ENCODE peak calls at places on chromosomes 11 and 22, in five cellular contexts. L is IMR-90, Z is mesenchymal stem cell, X is neuronal stem cell, C is H1. O is an unnamed sample.

GRCh38 chr11:80958966-80959365 is 1518.1 kb upstream of the TENM4 start:
- DNase-seq in L (no peak), Z (no peak), C (no peak), X (no peak), O (no peak)

GRCh38 chr11:65427691-65428577 is 5.3 kb downstream of the NEAT1 start:
- DNase-seq in X (no peak), L (peak), C (no peak), Z (peak), O (peak)

GRCh38 chr11:15645201-15645600 is 530.5 kb downstream of the INSC start:
- DNase-seq in C (no peak), L (no peak), X (no peak), Z (no peak), O (no peak)

GRCh38 chr11:93481279-93481678 is 61.9 kb downstream of the SMCO4 start:
- DNase-seq in C (no peak), L (no peak), X (no peak), Z (no peak), O (no peak)

GRCh38 chr11:73374130-73374529 is 2.1 kb upstream of the RELT start:
- DNase-seq in L (no peak), Z (peak), X (no peak), C (no peak), O (no peak)

GRCh38 chr11:14547440-14547839 is 27.3 kb upstream of the PSMA1 start:
- DNase-seq in L (no peak), Z (no peak), C (no peak), X (no peak), O (no peak)

GRCh38 chr11:14029971-14030531 is 67.5 kb downstream of the SPON1 start:
- DNase-seq in C (no peak), Z (no peak), X (no peak), L (peak), O (no peak)

GRCh38 chr11:1622076-1622475 is at the start of gene KRTAP5-4:
- DNase-seq in L (no peak), C (no peak), X (no peak), Z (no peak), O (no peak)

GRCh38 chr11:76637491-76638266 is 32.9 kb downstream of the LRRC32 start:
- DNase-seq in L (no peak), C (no peak), X (no peak), Z (no peak), O (peak)

GRCh38 chr11:55920537-55920936 is 6.2 kb upstream of the OR5W2 start:
- DNase-seq in X (no peak), L (no peak), C (no peak), Z (no peak), O (no peak)

GRCh38 chr11:82927264-82927880 is 25.8 kb downstream of the DDIAS start:
- DNase-seq in C (no peak), X (peak), L (peak), Z (peak), O (no peak)

GRCh38 chr11:20668844-20669832 is at the start of gene NELL1:
- DNase-seq in L (no peak), Z (no peak), C (peak), X (no peak), O (peak)

GRCh38 chr11:64987998-64988854 is 8.5 kb downstream of the BATF2 start:
- DNase-seq in Z (no peak), C (no peak), X (no peak), L (no peak), O (no peak)

GRCh38 chr11:65787649-65788622 is 1.1 kb downstream of the OVOL1 start:
- DNase-seq in C (peak), X (no peak), Z (no peak), L (no peak), O (peak)

GRCh38 chr22:48937032-48937639 is 890.5 kb downstream of the BRD1 start:
- DNase-seq in C (no peak), L (no peak), Z (no peak), X (no peak), O (no peak)

GRCh38 chr11:62552931-62553838 is 6.6 kb upstream of the AHNAK start:
- DNase-seq in Z (peak), L (peak), X (no peak), C (peak), O (peak)

GRCh38 chr22:45290410-45290936 is 5.7 kb downstream of the UPK3A start:
- DNase-seq in L (peak), Z (peak), C (no peak), X (no peak), O (peak)

GRCh38 chr11:103222801-103223200 is 113.6 kb downstream of the DYNC2H1 start:
- DNase-seq in C (no peak), X (no peak), Z (no peak), L (peak), O (no peak)

GRCh38 chr22:28259774-28260173 is 340.7 kb upstream of the PITPNB start:
- DNase-seq in Z (no peak), X (no peak), C (no peak), L (no peak), O (no peak)

DNA sequence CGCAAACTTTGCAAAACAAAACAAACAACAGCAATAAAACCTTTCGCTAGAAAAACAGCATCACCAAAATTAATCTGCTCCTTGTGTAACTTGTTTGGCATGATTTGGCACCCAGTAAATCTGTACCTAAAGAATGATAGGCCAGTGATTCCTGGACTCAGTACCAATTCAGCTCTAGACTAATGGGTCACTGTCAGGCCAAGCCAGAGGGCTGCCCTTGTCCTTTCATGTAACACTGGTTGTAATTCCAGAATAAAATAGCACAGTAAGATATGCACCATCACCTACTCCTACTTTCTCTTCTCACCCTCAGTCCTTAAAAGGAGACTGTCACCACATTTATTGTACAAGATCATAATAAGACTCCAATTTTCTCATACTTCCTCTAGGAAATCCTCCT is 341.6 kb upstream of the PITPNB start:
- DNase-seq in L (no peak), X (no peak), Z (no peak), C (no peak), O (no peak)
- H3K23ac ChIP-seq in L (no peak), X (no peak), Z (no peak), C (no peak), O (no peak)

DNA sequence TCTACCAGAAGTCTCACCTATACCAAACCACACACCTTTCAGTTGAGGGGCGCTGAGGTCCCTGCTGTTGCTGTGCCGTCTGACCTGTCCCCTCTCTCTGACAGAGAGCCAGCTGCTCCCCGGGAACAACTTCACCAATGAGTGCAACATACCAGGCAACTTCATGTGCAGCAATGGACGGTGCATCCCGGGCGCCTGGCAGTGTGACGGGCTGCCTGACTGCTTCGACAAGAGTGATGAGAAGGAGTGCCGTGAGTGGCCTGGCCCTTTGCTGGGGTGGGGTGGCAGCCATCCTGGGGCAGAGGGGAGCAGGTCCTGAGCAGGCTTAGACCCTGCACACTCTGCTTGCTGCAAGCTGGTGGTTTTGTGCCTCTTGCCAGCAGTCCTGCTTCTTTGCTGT is 92.1 kb downstream of the LDLRAD3 start:
- DNase-seq in X (no peak), L (no peak), Z (no peak), C (no peak), O (no peak)
- H3K14ac ChIP-seq in X (peak), L (no peak), Z (no peak), C (no peak), O (no peak)

DNA sequence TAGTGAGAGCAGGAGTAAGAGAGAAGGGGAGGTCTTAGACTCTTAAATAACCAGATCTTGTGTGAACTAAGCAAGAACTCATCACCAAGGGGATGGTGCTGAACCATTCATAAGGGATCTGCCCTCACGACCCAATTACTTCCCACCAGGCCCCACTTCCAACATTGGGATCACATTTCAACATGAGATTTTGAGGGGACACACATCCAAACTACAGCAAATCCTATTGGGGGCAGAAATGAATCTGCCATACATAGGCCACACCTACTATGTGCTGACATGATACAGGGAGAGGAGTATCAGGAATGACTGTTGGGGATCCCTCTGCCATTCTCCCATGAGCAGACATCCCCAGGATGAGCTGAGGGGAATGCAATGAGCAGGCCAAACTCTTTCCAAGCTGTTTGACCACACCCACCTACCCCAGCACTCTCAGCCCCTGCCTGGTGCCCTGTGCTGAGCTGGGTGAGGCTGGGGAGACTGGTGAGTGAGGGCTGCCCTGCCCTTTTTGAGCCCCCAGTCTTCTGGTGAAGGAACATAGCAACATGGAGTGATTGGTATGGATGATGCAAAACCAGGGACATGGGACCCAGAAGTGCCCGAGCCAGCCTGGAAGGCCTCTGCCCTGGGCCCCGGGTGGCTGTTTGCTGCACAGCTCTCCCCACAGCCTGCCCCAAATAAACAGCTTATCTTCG is 1.2 kb upstream of the GTSE1 start:
- DNase-seq in X (no peak), L (no peak), C (no peak), Z (no peak), O (no peak)
- H3K23ac ChIP-seq in X (no peak), L (peak), C (no peak), Z (no peak), O (no peak)

GRCh38 chr11:45411221-45411946 is 125.2 kb upstream of the SYT13 start:
- DNase-seq in Z (peak), C (no peak), X (no peak), L (peak), O (peak)
- H3K14ac ChIP-seq in Z (no peak), C (no peak), X (no peak), L (no peak), O (peak)

GRCh38 chr11:67283490-67283963 is 5.6 kb upstream of the ANKRD13D start:
- DNase-seq in X (no peak), C (no peak), L (no peak), Z (no peak), O (no peak)

GRCh38 chr11:67282876-67283371 is 6.2 kb upstream of the ANKRD13D start:
- DNase-seq in X (no peak), Z (no peak), L (no peak), C (no peak), O (no peak)

GRCh38 chr11:67285541-67286498 is 3.3 kb upstream of the ANKRD13D start:
- DNase-seq in X (no peak), L (no peak), Z (no peak), C (no peak), O (no peak)

GRCh38 chr11:67286621-67287333 is 2.3 kb upstream of the ANKRD13D start:
- DNase-seq in Z (no peak), L (no peak), X (no peak), C (no peak), O (no peak)

DNA sequence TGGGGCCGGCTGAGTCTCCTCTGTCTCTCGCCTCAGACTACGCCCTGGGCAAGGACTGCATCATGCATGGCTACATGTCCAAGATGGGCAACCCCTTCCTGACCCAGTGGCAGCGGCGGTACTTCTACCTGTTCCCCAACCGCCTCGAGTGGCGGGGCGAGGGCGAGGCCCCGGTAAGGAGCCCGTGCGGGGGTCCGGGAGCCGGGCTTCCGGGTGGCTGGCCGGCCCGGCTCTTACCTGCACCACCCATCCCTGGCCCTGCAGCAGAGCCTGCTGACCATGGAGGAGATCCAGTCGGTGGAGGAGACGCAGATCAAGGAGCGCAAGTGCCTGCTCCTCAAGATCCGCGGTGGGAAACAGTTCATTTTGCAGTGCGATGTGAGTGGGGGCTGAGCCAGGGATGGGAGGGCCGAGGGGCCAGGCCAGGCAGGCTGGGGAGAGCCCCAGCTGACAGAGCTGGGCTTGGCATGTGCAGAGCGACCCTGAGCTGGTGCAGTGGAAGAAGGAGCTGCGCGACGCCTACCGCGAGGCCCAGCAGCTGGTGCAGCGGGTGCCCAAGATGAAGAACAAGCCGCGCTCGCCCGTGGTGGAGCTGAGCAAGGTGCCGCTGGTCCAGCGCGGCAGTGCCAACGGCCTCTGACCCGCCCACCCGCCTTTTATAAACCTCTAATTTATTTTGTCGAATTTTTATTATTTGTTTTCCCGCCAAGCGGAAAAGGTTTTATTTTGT is 4.1 kb upstream of the ANKRD13D start:
- DNase-seq in C (no peak), L (no peak), X (no peak), Z (no peak), O (no peak)
- H3K23ac ChIP-seq in C (no peak), L (no peak), X (no peak), Z (no peak), O (no peak)

DNA sequence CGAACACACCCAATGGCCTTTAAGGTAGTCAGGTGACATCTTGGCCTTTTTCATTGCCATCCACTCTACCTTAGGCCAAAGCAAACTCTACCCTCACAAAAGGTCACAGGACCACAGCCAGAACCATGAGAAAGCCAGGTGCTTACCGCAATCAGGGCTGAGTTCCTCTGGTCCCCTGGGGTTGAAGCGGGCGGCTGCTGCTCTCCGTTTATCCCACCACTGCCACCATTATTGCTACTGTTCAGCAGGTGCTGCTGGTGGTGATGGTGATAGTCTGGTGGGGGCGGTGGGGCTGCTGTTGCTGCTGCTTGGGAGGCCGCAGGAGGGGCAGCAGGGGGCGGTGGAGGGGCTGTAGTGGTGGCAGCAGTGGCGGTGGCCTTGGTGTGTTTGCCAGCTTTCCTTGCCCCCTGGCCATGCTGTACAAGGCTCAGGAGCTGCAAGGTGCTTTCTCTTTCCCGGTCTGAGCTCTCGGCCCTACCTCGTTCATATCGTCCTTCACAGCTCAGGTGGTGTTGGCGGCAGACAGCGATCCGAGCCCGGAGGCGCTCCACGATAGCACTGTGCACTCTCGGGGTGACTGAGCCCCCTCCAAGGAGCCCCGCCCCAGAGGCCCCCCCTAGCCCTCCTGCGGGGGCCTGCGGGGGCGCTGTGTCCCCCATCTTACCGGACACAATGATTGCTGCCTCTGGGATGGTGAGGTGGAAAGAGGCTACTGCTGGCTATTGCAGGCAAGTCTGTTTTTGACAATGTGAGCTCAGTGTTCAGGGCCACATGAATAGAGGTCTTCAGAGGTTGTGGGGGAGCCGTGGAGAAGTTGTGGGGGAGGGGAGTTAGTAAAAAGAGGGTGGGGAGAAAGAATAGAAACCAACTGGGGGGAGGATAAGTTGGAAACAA is 1.5 kb downstream of the MAML2 start:
- DNase-seq in Z (peak), C (peak), X (peak), L (peak), O (peak)
- H3K14ac ChIP-seq in Z (no peak), C (no peak), X (peak), L (peak), O (no peak)

GRCh38 chr11:47583844-47584243 is 2.6 kb upstream of the FAM180B start:
- DNase-seq in C (no peak), L (no peak), Z (no peak), X (no peak), O (no peak)

GRCh38 chr11:47577460-47578041 is 1.2 kb downstream of the KBTBD4 start:
- DNase-seq in C (no peak), L (no peak), Z (no peak), X (no peak), O (no peak)

GRCh38 chr11:47573321-47573720 is 5.4 kb downstream of the KBTBD4 start:
- DNase-seq in C (no peak), Z (no peak), L (no peak), X (no peak), O (no peak)

GRCh38 chr11:47578524-47579460 is at the start of the genes KBTBD4 and NDUFS3:
- DNase-seq in L (peak), X (peak), Z (peak), C (peak), O (peak)
- H3K23ac ChIP-seq in L (peak), X (peak), Z (no peak), C (no peak), O (no peak)

DNA sequence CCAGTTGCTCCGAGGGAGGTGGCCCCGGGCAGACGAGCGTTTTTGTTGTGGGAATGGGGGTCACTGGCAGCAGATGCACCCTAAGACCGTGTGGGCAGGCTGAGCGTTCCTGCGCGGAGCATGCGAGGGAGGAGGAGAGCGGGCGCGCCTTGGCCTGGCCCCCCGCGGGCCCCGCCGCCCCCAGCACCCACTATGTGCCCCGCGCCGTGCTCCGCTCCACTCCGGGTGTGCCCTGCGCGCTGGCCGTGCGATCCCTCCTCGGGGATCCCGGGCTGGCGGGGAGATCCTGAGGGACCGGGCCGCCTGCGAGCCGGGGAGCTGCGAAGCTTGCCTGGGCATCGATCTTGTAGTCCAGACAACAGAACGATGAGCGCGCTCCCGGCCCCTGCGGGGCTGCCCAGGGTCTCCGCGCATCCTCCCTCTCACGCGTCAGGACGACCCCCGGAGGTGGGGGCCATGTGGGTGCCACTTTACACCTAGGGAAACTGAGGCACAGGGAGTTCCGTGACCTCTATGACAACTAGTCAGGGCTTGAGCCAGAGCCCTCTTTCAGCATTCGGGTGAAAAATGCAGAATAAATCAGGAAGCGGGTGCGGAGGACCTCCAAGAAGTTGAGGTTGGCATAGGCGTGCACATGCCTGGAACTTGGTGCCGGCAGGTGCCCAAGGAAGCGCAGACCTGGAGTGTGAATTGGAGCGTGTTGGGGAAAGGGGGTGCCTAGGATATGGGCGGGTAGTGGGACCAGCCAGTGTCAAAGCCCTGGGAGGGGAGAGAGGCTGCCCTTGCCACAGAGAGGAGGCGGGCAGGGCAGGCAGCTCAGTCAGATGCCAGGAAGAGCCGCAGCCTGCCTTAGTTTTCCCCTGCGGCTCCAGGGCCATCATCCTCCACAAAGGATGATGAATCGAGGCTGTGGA is 1.3 kb upstream of the KMT5B start:
- DNase-seq in Z (no peak), C (peak), L (no peak), X (no peak), O (peak)
- H3K14ac ChIP-seq in Z (peak), C (no peak), L (peak), X (peak), O (peak)

O was measured in H9.